ENCODE peak calls at places on chromosomes 12 and 14, in seven cellular contexts. O is GM19239; W is activated CD4-positive, CD25-positive, alpha-beta regulatory T cell treated with anti-CD3 and anti-CD28 coated beads, Interleukin-2, amount 50 U/mL, for 72 hours; M is stimulated activated CD4-positive, alpha-beta T cell treated with anti-CD3 and anti-CD28 coated beads, Interleukin-2, amount 100 ng/mL, for 48 hours; I is stimulated activated CD8-positive, alpha-beta memory T cell treated with anti-CD3 and anti-CD28 coated beads, Interleukin-7, amount 100 ng/mL, for 1 hour; D is ureter; J is endothelial cell. U is an unnamed sample.

GRCh38 chr12:120453060-120453761 is 7.0 kb downstream of the GATC start:
- DNase-seq in W (no peak), D (no peak), I (no peak), O (no peak), M (no peak), J (no peak), U (no peak)

GRCh38 chr14:66111891-66112290 is 374.3 kb upstream of the CCDC196 start:
- DNase-seq in I (no peak), D (no peak), M (no peak), O (no peak), W (no peak), J (no peak), U (no peak)

GRCh38 chr12:109459247-109459646 is 17.9 kb downstream of the KCTD10 start:
- DNase-seq in M (no peak), O (no peak), J (no peak), W (no peak), I (no peak), D (no peak), U (no peak)

GRCh38 chr12:131231194-131231980 is 277.7 kb downstream of the ADGRD1 start:
- DNase-seq in M (no peak), O (no peak), W (no peak), J (no peak), I (no peak), D (no peak), U (no peak)

GRCh38 chr14:72595152-72595551 is 298.7 kb downstream of the DPF3 start:
- DNase-seq in M (no peak), W (no peak), J (no peak), I (no peak), O (no peak), D (no peak), U (no peak)

GRCh38 chr12:58388261-58388660 is 446.9 kb downstream of the ATP23 start:
- DNase-seq in O (no peak), D (no peak), W (no peak), I (no peak), J (no peak), M (no peak), U (no peak)

GRCh38 chr12:119671070-119671469 is 3.1 kb downstream of the PRKAB1 start:
- DNase-seq in M (no peak), W (no peak), O (no peak), J (no peak), D (no peak), I (no peak), U (no peak)

GRCh38 chr12:51048601-51049369 is 658 bp downstream of the LETMD1 start:
- DNase-seq in I (no peak), W (no peak), J (no peak), D (no peak), O (no peak), M (no peak), U (no peak)

GRCh38 chr12:55585817-55586216 is 13.5 kb downstream of the OR2AP1 start:
- DNase-seq in I (no peak), M (no peak), O (no peak), J (no peak), D (no peak), W (no peak), U (no peak)

GRCh38 chr14:100115726-100116125 is 43.7 kb downstream of the DEGS2 start:
- DNase-seq in J (no peak), D (no peak), O (no peak), W (no peak), M (no peak), I (no peak), U (no peak)

GRCh38 chr12:112087851-112088250 is 20.7 kb downstream of the NAA25 start:
- DNase-seq in D (no peak), W (no peak), I (no peak), J (no peak), M (no peak), O (no peak), U (no peak)

GRCh38 chr14:92702441-92702918 is 45.9 kb downstream of the LGMN start:
- DNase-seq in W (no peak), J (no peak), I (no peak), D (no peak), O (no peak), M (no peak), U (no peak)

GRCh38 chr14:24398943-24399801 is at the start of gene NYNRIN:
- DNase-seq in M (peak), O (no peak), W (no peak), I (no peak), D (peak), J (peak), U (no peak)

GRCh38 chr12:51773145-51773869 is 75.2 kb downstream of the FIGNL2 start:
- DNase-seq in M (no peak), D (no peak), W (no peak), O (no peak), J (no peak), I (no peak), U (no peak)

GRCh38 chr12:1796515-1797010 is 23.8 kb upstream of the LRTM2 start:
- DNase-seq in O (peak), J (no peak), W (peak), D (no peak), I (peak), M (peak), U (peak)

GRCh38 chr12:29880987-29881386 is 97.2 kb upstream of the TMTC1 start:
- DNase-seq in O (no peak), I (no peak), W (no peak), M (no peak), D (no peak), J (no peak), U (no peak)

GRCh38 chr14:68358500-68358899 is 434.4 kb downstream of the ZFP36L1 start:
- DNase-seq in J (no peak), D (no peak), O (no peak), W (no peak), I (no peak), M (no peak), U (no peak)

GRCh38 chr12:110245278-110245868 is 35.7 kb upstream of the ATP2A2 start:
- DNase-seq in I (peak), J (peak), W (peak), D (no peak), O (peak), M (peak), U (peak)

GRCh38 chr12:32661706-32662105 is 17.4 kb upstream of the DNM1L start:
- DNase-seq in I (no peak), D (no peak), O (no peak), W (no peak), J (no peak), M (no peak), U (no peak)

GRCh38 chr14:89613260-89614008 is 196.4 kb upstream of the FOXN3 start:
- DNase-seq in I (no peak), O (no peak), J (no peak), M (no peak), W (no peak), D (no peak), U (no peak)

GRCh38 chr14:74326369-74327152 is 21.7 kb upstream of the VRTN start:
- DNase-seq in W (no peak), O (no peak), M (no peak), J (peak), I (no peak), D (no peak), U (no peak)

GRCh38 chr12:32944195-32944594 is 47.6 kb upstream of the PKP2 start:
- DNase-seq in D (no peak), I (no peak), J (no peak), M (no peak), O (no peak), W (no peak), U (no peak)